ENCODE peak calls at places on chromosome X, in four cellular contexts. E is AG09309, Q is ovary, F is heart right ventricle. B is an unnamed sample.
A peak's percentile ranks its signal among the peaks of the same experiment; 100 is the strongest.

GRCh38 chrX:109632906-109633504 is 8.0 kb upstream of the KCNE5 start:
- DNase-seq in F (no peak), Q (no peak), E (no peak), B (no peak)

GRCh38 chrX:138872537-138872936 is 161.0 kb upstream of the FGF13 start:
- DNase-seq in E (no peak), F (no peak), Q (no peak), B (no peak)

GRCh38 chrX:102840871-102841705 is 96.0 kb upstream of the RAB40AL start:
- DNase-seq in E (no peak), Q (no peak), F (no peak), B (no peak)

GRCh38 chrX:88886908-88887307 is 139.9 kb downstream of the CPXCR1 start:
- DNase-seq in F (no peak), Q (no peak), E (no peak), B (no peak)

GRCh38 chrX:155262970-155263754 is 1.1 kb downstream of the RAB39B start:
- DNase-seq in F (no peak), E (no peak), Q (no peak), B (no peak)

GRCh38 chrX:139889760-139890159 is 43.1 kb downstream of the ATP11C start:
- DNase-seq in Q (no peak), F (no peak), E (no peak), B (no peak)

GRCh38 chrX:1388651-1389050 is 3.3 kb downstream of the SLC25A6 start:
- DNase-seq in E (no peak), F (no peak), Q (peak; percentile 7), B (peak; percentile 32)

GRCh38 chrX:37420756-37421155 is 71.6 kb downstream of the PRRG1 start:
- DNase-seq in Q (no peak), F (no peak), E (no peak), B (no peak)

GRCh38 chrX:100409316-100410082 is 574 bp downstream of the PCDH19 start:
- DNase-seq in F (no peak), E (no peak), Q (peak; percentile 17), B (no peak)

GRCh38 chrX:153667931-153668396 is 5.6 kb downstream of the PNCK start:
- DNase-seq in E (peak; percentile 27), F (peak; percentile 85), Q (peak; percentile 92), B (peak; percentile 96)

GRCh38 chrX:9882669-9883446 is 84.3 kb upstream of the CLDN34 start:
- DNase-seq in Q (no peak), E (no peak), F (no peak), B (peak; percentile 47)

GRCh38 chrX:334331-334891 is 15.8 kb upstream of the GTPBP6 start:
- DNase-seq in Q (no peak), F (no peak), E (no peak), B (peak; percentile 56)

GRCh38 chrX:135973025-135973547 is 702 bp downstream of the MMGT1 start:
- DNase-seq in F (no peak), Q (no peak), E (no peak), B (no peak)

GRCh38 chrX:155857561-155857960 is 23.6 kb upstream of the VAMP7 start:
- DNase-seq in F (no peak), Q (no peak), E (no peak), B (no peak)

GRCh38 chrX:11374570-11374969 is 81.4 kb downstream of the AMELX start:
- DNase-seq in Q (no peak), F (no peak), E (no peak), B (no peak)

GRCh38 chrX:46244451-46244850 is 300.8 kb downstream of the ZNF674 start:
- DNase-seq in Q (no peak), E (no peak), F (no peak), B (no peak)

GRCh38 chrX:122641826-122642225 is 542.3 kb upstream of the GRIA3 start:
- DNase-seq in Q (no peak), F (no peak), E (no peak), B (no peak)

GRCh38 chrX:113790987-113791386 is 792.9 kb upstream of the HTR2C start:
- DNase-seq in F (no peak), Q (no peak), E (no peak), B (no peak)

GRCh38 chrX:150032742-150033141 is 94.5 kb upstream of the EOLA2 start:
- DNase-seq in Q (no peak), F (no peak), E (peak; percentile 38), B (no peak)

GRCh38 chrX:43881410-43882293 is 598 bp downstream of the MAOB start:
- DNase-seq in E (no peak), F (peak; percentile 15), Q (peak; percentile 40), B (peak; percentile 52)

GRCh38 chrX:43880439-43880838 is 1.8 kb downstream of the MAOB start:
- DNase-seq in Q (no peak), F (no peak), E (no peak), B (no peak)

GRCh38 chrX:43882294-43882681 is at the start of gene MAOB:
- DNase-seq in Q (peak; percentile 62), E (no peak), F (peak; percentile 62), B (peak; percentile 82)

GRCh38 chrX:43876680-43877079 is 5.6 kb downstream of the MAOB start:
- DNase-seq in F (no peak), Q (no peak), E (no peak), B (no peak)

DNA sequence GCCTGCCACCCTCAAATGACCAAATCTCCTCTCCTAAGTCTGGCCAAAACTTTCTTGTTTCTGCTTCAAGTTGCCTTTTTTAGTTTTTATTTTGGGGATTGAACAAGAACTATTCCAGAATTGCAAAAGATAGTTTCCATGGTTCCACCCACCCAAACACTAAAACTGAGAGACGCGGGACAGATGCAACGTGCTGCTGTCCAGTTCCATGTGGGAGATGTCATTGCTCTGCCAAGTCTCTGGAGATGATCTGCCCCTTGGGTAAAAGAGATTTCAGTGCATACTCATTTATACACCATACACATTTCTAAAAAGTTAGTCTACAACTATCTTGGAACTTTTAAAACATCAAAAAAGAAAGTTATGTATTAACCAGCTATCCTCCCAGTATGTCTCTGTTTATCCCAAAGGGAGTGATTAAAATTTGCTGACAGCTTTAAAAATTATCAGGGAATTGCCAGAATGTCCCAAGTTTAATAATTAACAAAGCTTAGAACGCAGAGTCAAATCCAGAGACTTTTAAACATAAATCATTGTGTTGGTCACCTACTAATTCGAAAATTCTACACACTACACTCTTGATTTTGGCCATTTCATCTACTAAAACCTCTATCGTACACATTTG is 3.2 kb downstream of the MAOB start:
- DNase-seq in Q (no peak), F (no peak), E (no peak), B (no peak)
- H3K4me3 ChIP-seq in Q (no peak overlapping the region), F (no peak overlapping the region), E (no peak overlapping the region), B (no peak overlapping the region)

GRCh38 chrX:133922390-133922772 is 63.0 kb downstream of the GPC3 start:
- DNase-seq in Q (no peak), E (no peak), F (no peak), B (no peak)

GRCh38 chrX:133924548-133924947 is 60.8 kb downstream of the GPC3 start:
- DNase-seq in Q (no peak), F (no peak), E (no peak), B (no peak)

GRCh38 chrX:133923548-133923947 is 61.8 kb downstream of the GPC3 start:
- DNase-seq in F (no peak), E (no peak), Q (no peak), B (no peak)

GRCh38 chrX:133921764-133922389 is 63.5 kb downstream of the GPC3 start:
- DNase-seq in Q (no peak), E (no peak), F (peak; percentile 25), B (peak; percentile 20)

GRCh38 chrX:133923113-133923512 is 62.3 kb downstream of the GPC3 start:
- DNase-seq in Q (no peak), F (no peak), E (no peak), B (no peak)
- H3K4me3 ChIP-seq in Q (no peak overlapping the region), F (no peak overlapping the region), E (no peak overlapping the region), B (no peak overlapping the region)

GRCh38 chrX:40143001-40143400 is 45.2 kb upstream of the BCOR start:
- DNase-seq in E (no peak), F (no peak), Q (no peak), B (no peak)

GRCh38 chrX:40145001-40145631 is 47.4 kb upstream of the BCOR start:
- DNase-seq in E (no peak), F (no peak), Q (no peak), B (no peak)

GRCh38 chrX:40145670-40146470 is 48.1 kb upstream of the BCOR start:
- DNase-seq in Q (no peak), F (no peak), E (no peak), B (no peak)

GRCh38 chrX:40143987-40144386 is 46.2 kb upstream of the BCOR start:
- DNase-seq in Q (no peak), E (no peak), F (no peak), B (no peak)

DNA sequence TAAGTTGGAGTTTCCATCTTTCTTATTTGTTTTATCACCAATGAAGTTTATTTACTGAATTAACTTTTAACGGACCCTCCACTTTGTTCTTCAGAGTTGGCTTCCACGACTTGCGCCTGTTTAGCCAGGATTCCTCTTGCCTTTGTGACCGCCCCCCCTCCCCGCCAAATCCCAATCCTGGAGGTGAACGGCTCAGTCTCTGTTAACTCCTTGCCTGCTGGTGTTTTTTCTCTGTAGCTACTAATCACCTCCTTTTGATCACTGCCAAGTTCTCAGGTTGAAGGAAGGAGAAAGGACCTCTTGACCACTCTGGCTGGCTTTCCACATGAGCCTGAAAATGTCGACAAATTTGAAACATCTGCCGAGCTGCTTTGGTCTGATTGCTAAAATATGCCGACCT is 46.8 kb upstream of the BCOR start:
- DNase-seq in Q (no peak), E (no peak), F (no peak), B (peak; percentile 4)
- H3K4me3 ChIP-seq in Q (no peak overlapping the region), E (no peak overlapping the region), F (no peak overlapping the region), B (no peak overlapping the region)

DNA sequence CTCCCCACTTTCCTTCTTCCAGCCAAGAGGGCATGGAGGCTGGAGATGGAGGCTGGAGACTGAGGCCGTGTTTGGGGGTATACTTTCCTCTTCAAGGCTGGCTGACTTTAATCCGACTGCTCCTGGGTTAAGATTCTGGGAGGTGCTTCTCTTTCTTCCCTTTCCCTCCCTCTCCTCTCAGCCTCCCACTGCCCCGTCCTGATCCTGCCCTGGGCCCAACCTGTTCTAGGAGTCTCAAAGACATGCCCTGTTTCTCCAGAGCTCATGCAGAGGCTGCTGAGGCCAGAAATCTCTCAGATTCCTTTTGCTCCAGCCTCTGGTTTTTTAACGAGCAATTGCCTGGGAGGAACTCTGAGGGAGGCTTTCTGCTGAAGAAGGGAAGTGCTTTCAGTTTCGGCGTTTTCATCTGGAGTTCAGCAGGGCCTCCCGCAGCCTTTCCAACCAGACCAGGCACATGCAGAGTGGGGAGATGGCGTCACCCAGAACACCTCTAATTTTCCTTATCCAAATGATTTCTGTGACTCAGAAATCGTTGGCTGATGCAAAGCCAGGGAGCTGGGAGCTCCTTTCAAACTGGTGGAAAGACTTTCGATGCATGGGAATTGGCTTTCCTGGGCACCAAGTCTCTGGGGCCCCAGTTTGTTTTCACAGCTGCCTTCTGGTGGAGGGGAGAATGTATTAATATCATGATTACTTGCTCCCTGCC is 34.5 kb upstream of the FAM9C start:
- DNase-seq in Q (peak; percentile 49), F (peak; percentile 17), E (peak; percentile 75), B (peak; percentile 28)
- H3K4me3 ChIP-seq in Q (peak overlapping the region; percentile 14), F (no peak overlapping the region), E (no peak overlapping the region), B (peak overlapping the region; percentile 20)

GRCh38 chrX:32929040-32929439 is 282.3 kb downstream of the DMD start:
- DNase-seq in E (no peak), Q (no peak), F (no peak), B (no peak)
- H3K4me3 ChIP-seq in E (no peak overlapping the region), Q (no peak overlapping the region), F (no peak overlapping the region), B (no peak overlapping the region)